ENCODE peak calls at places on chromosome 12, in seven cellular contexts. One of them, this sample, is unnamed.

GRCh38 chr12:2754208-2754607 is 40.6 kb upstream of the FKBP4 start:
- DNase-seq in GM12892: no peak
- DNase-seq in stimulated activated CD4-positive, alpha-beta T cell treated with anti-CD3 and anti-CD28 coated beads, Interleukin-4, amount 100 ng/mL, for 4 hours: no peak
- DNase-seq in heart left ventricle: no peak
- DNase-seq in H9: no peak
- DNase-seq in fibroblast of pulmonary artery: no peak
- DNase-seq in NCI-H69: no peak
- DNase-seq in this sample: no peak

GRCh38 chr12:115922952-115923564 is 354.4 kb downstream of the MED13L start:
- DNase-seq in GM12892: no peak
- DNase-seq in stimulated activated CD4-positive, alpha-beta T cell treated with anti-CD3 and anti-CD28 coated beads, Interleukin-4, amount 100 ng/mL, for 4 hours: no peak
- DNase-seq in heart left ventricle: no peak
- DNase-seq in H9: no peak
- DNase-seq in fibroblast of pulmonary artery: peak; percentile 20
- DNase-seq in NCI-H69: peak; percentile 80
- DNase-seq in this sample: no peak

GRCh38 chr12:52727037-52727436 is 23.7 kb upstream of the KRT77 start:
- DNase-seq in GM12892: no peak
- DNase-seq in stimulated activated CD4-positive, alpha-beta T cell treated with anti-CD3 and anti-CD28 coated beads, Interleukin-4, amount 100 ng/mL, for 4 hours: no peak
- DNase-seq in heart left ventricle: no peak
- DNase-seq in H9: no peak
- DNase-seq in fibroblast of pulmonary artery: no peak
- DNase-seq in NCI-H69: no peak
- DNase-seq in this sample: no peak

GRCh38 chr12:5390174-5390799 is 41.6 kb upstream of the NTF3 start:
- DNase-seq in GM12892: no peak
- DNase-seq in stimulated activated CD4-positive, alpha-beta T cell treated with anti-CD3 and anti-CD28 coated beads, Interleukin-4, amount 100 ng/mL, for 4 hours: no peak
- DNase-seq in heart left ventricle: no peak
- DNase-seq in H9: no peak
- DNase-seq in fibroblast of pulmonary artery: no peak
- DNase-seq in NCI-H69: no peak
- DNase-seq in this sample: no peak

GRCh38 chr12:30537228-30537627 is 158.4 kb downstream of the IPO8 start:
- DNase-seq in GM12892: no peak
- DNase-seq in stimulated activated CD4-positive, alpha-beta T cell treated with anti-CD3 and anti-CD28 coated beads, Interleukin-4, amount 100 ng/mL, for 4 hours: no peak
- DNase-seq in heart left ventricle: no peak
- DNase-seq in H9: no peak
- DNase-seq in fibroblast of pulmonary artery: no peak
- DNase-seq in NCI-H69: no peak
- DNase-seq in this sample: no peak

GRCh38 chr12:132323171-132324010 is 6.0 kb downstream of the GALNT9 start:
- DNase-seq in GM12892: no peak
- DNase-seq in stimulated activated CD4-positive, alpha-beta T cell treated with anti-CD3 and anti-CD28 coated beads, Interleukin-4, amount 100 ng/mL, for 4 hours: peak; percentile 10
- DNase-seq in heart left ventricle: no peak
- DNase-seq in H9: no peak
- DNase-seq in fibroblast of pulmonary artery: no peak
- DNase-seq in NCI-H69: no peak
- DNase-seq in this sample: peak; percentile 8

GRCh38 chr12:126898562-126898961 is 1368.4 kb upstream of the TMEM132C start:
- DNase-seq in GM12892: no peak
- DNase-seq in stimulated activated CD4-positive, alpha-beta T cell treated with anti-CD3 and anti-CD28 coated beads, Interleukin-4, amount 100 ng/mL, for 4 hours: no peak
- DNase-seq in heart left ventricle: no peak
- DNase-seq in H9: no peak
- DNase-seq in fibroblast of pulmonary artery: no peak
- DNase-seq in NCI-H69: no peak
- DNase-seq in this sample: no peak

GRCh38 chr12:99498756-99499155 is 148.8 kb upstream of the GARIN6 start:
- DNase-seq in GM12892: no peak
- DNase-seq in stimulated activated CD4-positive, alpha-beta T cell treated with anti-CD3 and anti-CD28 coated beads, Interleukin-4, amount 100 ng/mL, for 4 hours: no peak
- DNase-seq in heart left ventricle: no peak
- DNase-seq in H9: peak; percentile 27
- DNase-seq in fibroblast of pulmonary artery: no peak
- DNase-seq in NCI-H69: no peak
- DNase-seq in this sample: no peak

GRCh38 chr12:83075471-83075870 is 388.8 kb downstream of the TMTC2 start:
- DNase-seq in GM12892: no peak
- DNase-seq in stimulated activated CD4-positive, alpha-beta T cell treated with anti-CD3 and anti-CD28 coated beads, Interleukin-4, amount 100 ng/mL, for 4 hours: no peak
- DNase-seq in heart left ventricle: no peak
- DNase-seq in H9: no peak
- DNase-seq in fibroblast of pulmonary artery: no peak
- DNase-seq in NCI-H69: no peak
- DNase-seq in this sample: no peak

GRCh38 chr12:4370265-4370664 is 9.2 kb downstream of the FGF23 start:
- DNase-seq in GM12892: no peak
- DNase-seq in stimulated activated CD4-positive, alpha-beta T cell treated with anti-CD3 and anti-CD28 coated beads, Interleukin-4, amount 100 ng/mL, for 4 hours: no peak
- DNase-seq in heart left ventricle: no peak
- DNase-seq in H9: no peak
- DNase-seq in fibroblast of pulmonary artery: no peak
- DNase-seq in NCI-H69: no peak
- DNase-seq in this sample: no peak

GRCh38 chr12:121536929-121537813 is 43.7 kb downstream of the KDM2B start:
- DNase-seq in GM12892: peak; percentile 84
- DNase-seq in stimulated activated CD4-positive, alpha-beta T cell treated with anti-CD3 and anti-CD28 coated beads, Interleukin-4, amount 100 ng/mL, for 4 hours: peak; percentile 38
- DNase-seq in heart left ventricle: peak; percentile 94
- DNase-seq in H9: peak; percentile 70
- DNase-seq in fibroblast of pulmonary artery: peak; percentile 76
- DNase-seq in NCI-H69: peak; percentile 89
- DNase-seq in this sample: peak; percentile 78

This sample was measured in activated naive CD8-positive, alpha-beta T cell treated with anti-CD3 and anti-CD28 coated beads, Interleukin-2, amount 50 U/mL, for 24 hours.